ENCODE peak calls at places on chromosomes 4 and X, in seven cellular contexts. One of them, this sample, is unnamed.

GRCh38 chr4:115126487-115126886 is 13.1 kb upstream of the NDST4 start:
- DNase-seq in HepG2: no peak
- DNase-seq in IMR-90: no peak
- DNase-seq in HCT116: no peak
- DNase-seq in K562: no peak
- DNase-seq in GM12878: no peak
- DNase-seq in H1: no peak
- DNase-seq in this sample: no peak

GRCh38 chr4:14078311-14078710 is 450.8 kb upstream of the BOD1L1 start:
- DNase-seq in HepG2: no peak
- DNase-seq in IMR-90: no peak
- DNase-seq in HCT116: no peak
- DNase-seq in K562: no peak
- DNase-seq in GM12878: no peak
- DNase-seq in H1: no peak
- DNase-seq in this sample: no peak

GRCh38 chrX:55981603-55982002 is 250.6 kb upstream of the KLF8 start:
- DNase-seq in HepG2: no peak
- DNase-seq in IMR-90: no peak
- DNase-seq in HCT116: no peak
- DNase-seq in K562: no peak
- DNase-seq in GM12878: no peak
- DNase-seq in H1: no peak
- DNase-seq in this sample: no peak

GRCh38 chr4:5267418-5267817 is 216.1 kb downstream of the STK32B start:
- DNase-seq in HepG2: no peak
- DNase-seq in IMR-90: peak
- DNase-seq in HCT116: no peak
- DNase-seq in K562: no peak
- DNase-seq in GM12878: no peak
- DNase-seq in H1: no peak
- DNase-seq in this sample: no peak

GRCh38 chr4:152771736-152772533 is 7.6 kb downstream of the TIGD4 start:
- DNase-seq in HepG2: no peak
- DNase-seq in IMR-90: no peak
- DNase-seq in HCT116: no peak
- DNase-seq in K562: no peak
- DNase-seq in GM12878: no peak
- DNase-seq in H1: no peak
- DNase-seq in this sample: no peak

GRCh38 chr4:145320269-145320668 is 139.9 kb upstream of the OTUD4 start:
- DNase-seq in HepG2: no peak
- DNase-seq in IMR-90: no peak
- DNase-seq in HCT116: no peak
- DNase-seq in K562: no peak
- DNase-seq in GM12878: no peak
- DNase-seq in H1: no peak
- DNase-seq in this sample: no peak

GRCh38 chrX:34654939-34655338 is 2.1 kb downstream of the TMEM47 start:
- DNase-seq in HepG2: no peak
- DNase-seq in IMR-90: no peak
- DNase-seq in HCT116: no peak
- DNase-seq in K562: no peak
- DNase-seq in GM12878: no peak
- DNase-seq in H1: no peak
- DNase-seq in this sample: no peak

GRCh38 chr4:81314897-81315470 is 100.0 kb upstream of the PRKG2 start:
- DNase-seq in HepG2: no peak
- DNase-seq in IMR-90: peak
- DNase-seq in HCT116: no peak
- DNase-seq in K562: no peak
- DNase-seq in GM12878: no peak
- DNase-seq in H1: no peak
- DNase-seq in this sample: no peak

GRCh38 chr4:13543648-13544555 is at the start of gene NKX3-2:
- DNase-seq in HepG2: no peak
- DNase-seq in IMR-90: peak
- DNase-seq in HCT116: no peak
- DNase-seq in K562: no peak
- DNase-seq in GM12878: no peak
- DNase-seq in H1: peak
- DNase-seq in this sample: no peak

GRCh38 chr4:55176497-55176896 is 51.1 kb upstream of the KDR start:
- DNase-seq in HepG2: no peak
- DNase-seq in IMR-90: no peak
- DNase-seq in HCT116: no peak
- DNase-seq in K562: no peak
- DNase-seq in GM12878: no peak
- DNase-seq in H1: no peak
- DNase-seq in this sample: no peak

GRCh38 chr4:105106416-105106815 is 40.3 kb upstream of the TET2 start:
- DNase-seq in HepG2: no peak
- DNase-seq in IMR-90: no peak
- DNase-seq in HCT116: no peak
- DNase-seq in K562: no peak
- DNase-seq in GM12878: no peak
- DNase-seq in H1: no peak
- DNase-seq in this sample: no peak

GRCh38 chrX:65985922-65986588 is 53.8 kb downstream of the VSIG4 start:
- DNase-seq in HepG2: peak
- DNase-seq in IMR-90: peak
- DNase-seq in HCT116: peak
- DNase-seq in K562: peak
- DNase-seq in GM12878: peak
- DNase-seq in H1: no peak
- DNase-seq in this sample: peak

GRCh38 chr4:4575284-4576211 is 33.7 kb upstream of the STX18 start:
- DNase-seq in HepG2: no peak
- DNase-seq in IMR-90: peak
- DNase-seq in HCT116: peak
- DNase-seq in K562: peak
- DNase-seq in GM12878: peak
- DNase-seq in H1: peak
- DNase-seq in this sample: peak

GRCh38 chr4:144179152-144179739 is 38.7 kb upstream of the GYPA start:
- DNase-seq in HepG2: no peak
- DNase-seq in IMR-90: no peak
- DNase-seq in HCT116: no peak
- DNase-seq in K562: no peak
- DNase-seq in GM12878: no peak
- DNase-seq in H1: no peak
- DNase-seq in this sample: no peak

GRCh38 chr4:182711211-182711610 is 206.0 kb downstream of the DCTD start:
- DNase-seq in HepG2: no peak
- DNase-seq in IMR-90: peak
- DNase-seq in HCT116: no peak
- DNase-seq in K562: no peak
- DNase-seq in GM12878: no peak
- DNase-seq in H1: no peak
- DNase-seq in this sample: no peak

GRCh38 chrX:131827935-131828334 is 195.2 kb upstream of the STK26 start:
- DNase-seq in HepG2: no peak
- DNase-seq in IMR-90: no peak
- DNase-seq in HCT116: no peak
- DNase-seq in K562: peak
- DNase-seq in GM12878: peak
- DNase-seq in H1: no peak
- DNase-seq in this sample: peak

GRCh38 chrX:15418041-15418706 is 34.0 kb upstream of the VEGFD start:
- DNase-seq in HepG2: no peak
- DNase-seq in IMR-90: peak
- DNase-seq in HCT116: no peak
- DNase-seq in K562: no peak
- DNase-seq in GM12878: no peak
- DNase-seq in H1: no peak
- DNase-seq in this sample: no peak

GRCh38 chr4:149110499-149110898 is 668.3 kb upstream of the NR3C2 start:
- DNase-seq in HepG2: no peak
- DNase-seq in IMR-90: no peak
- DNase-seq in HCT116: no peak
- DNase-seq in K562: no peak
- DNase-seq in GM12878: no peak
- DNase-seq in H1: no peak
- DNase-seq in this sample: no peak

GRCh38 chrX:18537068-18537467 is 111.7 kb downstream of the CDKL5 start:
- DNase-seq in HepG2: no peak
- DNase-seq in IMR-90: no peak
- DNase-seq in HCT116: no peak
- DNase-seq in K562: no peak
- DNase-seq in GM12878: no peak
- DNase-seq in H1: no peak
- DNase-seq in this sample: no peak

GRCh38 chr4:3449574-3450534 is 8.1 kb downstream of the HGFAC start:
- DNase-seq in HepG2: no peak
- DNase-seq in IMR-90: no peak
- DNase-seq in HCT116: no peak
- DNase-seq in K562: no peak
- DNase-seq in GM12878: no peak
- DNase-seq in H1: no peak
- DNase-seq in this sample: no peak

DNA sequence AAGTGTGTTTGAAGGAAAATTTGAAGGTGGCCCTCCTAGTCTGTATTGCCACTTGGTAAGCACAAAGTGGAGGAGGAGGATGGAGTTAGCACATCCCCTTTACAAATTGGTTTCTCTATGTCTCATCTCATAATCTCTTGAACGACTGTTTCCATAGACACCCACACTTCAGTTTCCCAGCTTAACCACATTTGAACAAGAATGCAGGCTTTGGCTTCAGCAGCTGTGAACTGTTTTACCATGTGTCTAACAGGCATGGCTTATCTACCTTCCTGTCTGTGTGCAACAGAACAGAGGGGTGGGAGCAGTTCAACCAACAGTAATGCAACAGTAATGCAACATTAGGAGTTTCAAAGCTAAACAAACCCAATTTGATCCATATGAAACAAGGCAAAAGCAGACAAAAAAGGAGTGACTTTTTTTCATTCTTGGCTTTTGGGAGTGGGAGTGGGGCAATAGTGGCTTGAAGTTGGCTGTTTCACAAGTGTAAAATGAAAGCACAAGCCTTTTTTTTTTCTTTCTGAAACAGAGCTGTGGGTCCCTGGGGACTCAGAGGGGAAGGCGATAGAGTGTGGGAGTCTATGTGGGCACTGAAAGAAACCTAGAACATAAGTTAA is 108.0 kb downstream of the ITM2A start:
- DNase-seq in HepG2: no peak
- DNase-seq in IMR-90: no peak
- DNase-seq in HCT116: no peak
- DNase-seq in K562: no peak
- DNase-seq in GM12878: peak
- DNase-seq in H1: no peak
- DNase-seq in this sample: no peak
- TF ChIP-seq CEBPB in HepG2: no peak
- TF ChIP-seq CEBPB in IMR-90: no peak
- TF ChIP-seq CEBPB in HCT116: no peak
- TF ChIP-seq CEBPB in K562: no peak
- TF ChIP-seq CEBPB in GM12878: no peak
- TF ChIP-seq CEBPB in H1: no peak
- TF ChIP-seq CEBPB in this sample: no peak

GRCh38 chr4:89767924-89768323 is 69.0 kb downstream of the SNCA start:
- DNase-seq in HepG2: no peak
- DNase-seq in IMR-90: no peak
- DNase-seq in HCT116: no peak
- DNase-seq in K562: no peak
- DNase-seq in GM12878: no peak
- DNase-seq in H1: no peak
- DNase-seq in this sample: no peak

GRCh38 chr4:89765966-89766365 is 71.0 kb downstream of the SNCA start:
- DNase-seq in HepG2: no peak
- DNase-seq in IMR-90: peak
- DNase-seq in HCT116: no peak
- DNase-seq in K562: no peak
- DNase-seq in GM12878: no peak
- DNase-seq in H1: no peak
- DNase-seq in this sample: no peak

GRCh38 chr4:89773793-89774192 is 63.2 kb downstream of the SNCA start:
- DNase-seq in HepG2: no peak
- DNase-seq in IMR-90: no peak
- DNase-seq in HCT116: no peak
- DNase-seq in K562: no peak
- DNase-seq in GM12878: no peak
- DNase-seq in H1: no peak
- DNase-seq in this sample: no peak

GRCh38 chr4:89769856-89770255 is 67.1 kb downstream of the SNCA start:
- DNase-seq in HepG2: no peak
- DNase-seq in IMR-90: no peak
- DNase-seq in HCT116: no peak
- DNase-seq in K562: no peak
- DNase-seq in GM12878: no peak
- DNase-seq in H1: no peak
- DNase-seq in this sample: no peak
- TF ChIP-seq CEBPB in HepG2: no peak
- TF ChIP-seq CEBPB in IMR-90: no peak
- TF ChIP-seq CEBPB in HCT116: no peak
- TF ChIP-seq CEBPB in K562: no peak
- TF ChIP-seq CEBPB in GM12878: no peak
- TF ChIP-seq CEBPB in H1: no peak
- TF ChIP-seq CEBPB in this sample: no peak

DNA sequence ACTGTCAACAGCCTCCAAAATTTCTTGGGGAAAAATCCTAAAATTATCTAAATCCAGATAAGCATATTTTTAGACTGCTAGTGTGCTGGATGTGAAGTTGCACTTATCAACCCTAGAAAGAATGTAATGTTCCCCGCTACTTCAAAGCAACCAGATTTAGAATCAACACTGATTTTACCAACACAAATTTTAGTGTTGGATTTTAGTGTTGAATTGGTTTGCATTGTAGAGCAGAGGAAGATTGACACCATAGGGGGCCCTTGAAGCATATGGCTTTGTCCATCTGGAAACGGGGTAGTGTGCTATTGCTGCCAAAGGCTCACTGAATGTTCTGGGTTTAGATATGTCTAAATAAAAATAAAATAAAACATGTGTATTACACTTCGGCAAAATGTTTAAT is 126.3 kb upstream of the EMCN start:
- DNase-seq in HepG2: no peak
- DNase-seq in IMR-90: no peak
- DNase-seq in HCT116: no peak
- DNase-seq in K562: no peak
- DNase-seq in GM12878: no peak
- DNase-seq in H1: no peak
- DNase-seq in this sample: no peak
- TF ChIP-seq CEBPB in HepG2: no peak
- TF ChIP-seq CEBPB in IMR-90: no peak
- TF ChIP-seq CEBPB in HCT116: no peak
- TF ChIP-seq CEBPB in K562: no peak
- TF ChIP-seq CEBPB in GM12878: no peak
- TF ChIP-seq CEBPB in H1: no peak
- TF ChIP-seq CEBPB in this sample: no peak

GRCh38 chr4:94006932-94007331 is 178.4 kb downstream of the ATOH1 start:
- DNase-seq in HepG2: no peak
- DNase-seq in IMR-90: no peak
- DNase-seq in HCT116: no peak
- DNase-seq in K562: no peak
- DNase-seq in GM12878: no peak
- DNase-seq in H1: no peak
- DNase-seq in this sample: no peak
- TF ChIP-seq CEBPB in HepG2: no peak
- TF ChIP-seq CEBPB in IMR-90: no peak
- TF ChIP-seq CEBPB in HCT116: no peak
- TF ChIP-seq CEBPB in K562: no peak
- TF ChIP-seq CEBPB in GM12878: no peak
- TF ChIP-seq CEBPB in H1: no peak
- TF ChIP-seq CEBPB in this sample: no peak